ENCODE peak calls at places on chromosomes 3 and 15, in nine cellular contexts. N is IMR-90, B is ACHN, Z is OCI-LY7, E is GM12891, I is activated T-cell treated with anti-CD3 and anti-CD28 coated beads for 1 hour, H is choroid plexus epithelial cell, S is T-helper 9 cell, Y is memory B cell. J is an unnamed sample.

GRCh38 chr15:43775411-43775965 is 1.3 kb downstream of the ELL3 start:
- DNase-seq in H (no peak), I (no peak), S (no peak), E (no peak), B (peak; percentile 53), N (peak; percentile 58), Y (no peak), Z (peak; percentile 31), J (no peak)

GRCh38 chr15:89776274-89777072 is at the start of gene MESP2:
- DNase-seq in H (peak; percentile 78), Z (no peak), B (peak; percentile 79), Y (peak; percentile 60), S (peak; percentile 20), I (peak; percentile 21), N (peak; percentile 65), E (peak; percentile 79), J (peak; percentile 90)

GRCh38 chr3:177832862-177833261 is 635.6 kb upstream of the TBL1XR1 start:
- DNase-seq in N (no peak), Z (no peak), Y (no peak), E (no peak), H (no peak), S (no peak), I (no peak), B (no peak), J (no peak)

GRCh38 chr15:81270781-81271491 is 53.0 kb downstream of the STARD5 start:
- DNase-seq in S (no peak), E (no peak), N (peak; percentile 77), Z (no peak), H (no peak), I (no peak), B (no peak), Y (no peak), J (no peak)

GRCh38 chr3:180913582-180914404 is 1.3 kb downstream of the FXR1 start:
- DNase-seq in N (peak; percentile 58), I (no peak), Z (no peak), H (peak; percentile 31), E (no peak), S (no peak), Y (no peak), B (no peak), J (no peak)

GRCh38 chr15:91944334-91944733 is 90.8 kb downstream of the SLCO3A1 start:
- DNase-seq in I (no peak), Z (no peak), E (no peak), N (no peak), S (no peak), H (no peak), Y (no peak), B (no peak), J (no peak)

GRCh38 chr3:133273346-133273745 is 126.5 kb upstream of the BFSP2 start:
- DNase-seq in E (no peak), I (no peak), N (no peak), H (no peak), S (no peak), Z (no peak), B (no peak), Y (no peak), J (no peak)

GRCh38 chr3:108822167-108822897 is at the start of gene TRAT1:
- DNase-seq in I (no peak), E (no peak), B (no peak), H (no peak), S (no peak), N (no peak), Z (no peak), Y (no peak), J (no peak)

GRCh38 chr3:127121221-127121647 is 71.7 kb upstream of the PRR23E start:
- DNase-seq in I (no peak), B (no peak), H (no peak), E (no peak), S (no peak), Z (no peak), N (no peak), Y (no peak), J (no peak)

GRCh38 chr3:52827441-52827840 is 3.0 kb downstream of the ITIH4 start:
- DNase-seq in Y (no peak), H (peak; percentile 49), N (peak; percentile 35), B (peak; percentile 72), E (no peak), I (no peak), S (no peak), Z (no peak), J (no peak)

GRCh38 chr3:170178631-170179030 is 2.9 kb downstream of the PHC3 start:
- DNase-seq in S (peak; percentile 42), Z (peak; percentile 38), I (peak; percentile 27), E (peak; percentile 36), H (no peak), B (no peak), N (no peak), Y (no peak), J (peak; percentile 31)

GRCh38 chr3:99505646-99506269 is 132.6 kb upstream of the COL8A1 start:
- DNase-seq in Z (no peak), N (peak; percentile 96), E (peak; percentile 17), I (no peak), S (no peak), B (peak; percentile 41), H (peak; percentile 95), Y (no peak), J (peak; percentile 68)

GRCh38 chr3:123700791-123701712 is 116.2 kb upstream of the HACD2 start:
- DNase-seq in Z (no peak), I (no peak), N (peak; percentile 61), E (no peak), H (no peak), B (no peak), Y (no peak), S (no peak), J (no peak)

GRCh38 chr15:74257105-74257504 is 21.0 kb downstream of the CCDC33 start:
- DNase-seq in B (no peak), E (no peak), H (no peak), N (no peak), Z (no peak), I (no peak), S (no peak), Y (no peak), J (no peak)

GRCh38 chr15:70347766-70348558 is 250.2 kb upstream of the TLE3 start:
- DNase-seq in B (no peak), I (no peak), Z (no peak), N (no peak), H (no peak), Y (peak; percentile 5), S (no peak), E (no peak), J (no peak)

GRCh38 chr3:88235102-88235501 is 85.3 kb downstream of the C3orf38 start:
- DNase-seq in N (no peak), Z (no peak), H (peak; percentile 67), S (no peak), E (no peak), Y (no peak), I (no peak), B (no peak), J (no peak)

GRCh38 chr15:88127477-88127799 is 129.1 kb downstream of the NTRK3 start:
- DNase-seq in Z (no peak), N (no peak), Y (no peak), B (no peak), I (no peak), H (no peak), S (no peak), E (no peak), J (no peak)